ENCODE peak calls at places on chromosomes 11 and 22, in six cellular contexts. S, H, E, M, T and W are unnamed samples.

GRCh38 chr22:48535868-48536690 is 1291.6 kb downstream of the BRD1 start:
- DNase-seq in S (no peak), H (no peak), E (no peak), M (no peak), T (no peak), W (no peak)

GRCh38 chr11:75428301-75428724 is 4.7 kb downstream of the KLHL35 start:
- DNase-seq in S (no peak), H (peak; percentile 81), E (peak; percentile 76), M (no peak), T (peak; percentile 85), W (no peak)

GRCh38 chr11:128658499-128658898 is 35.4 kb upstream of the FLI1 start:
- DNase-seq in S (no peak), H (no peak), E (no peak), M (no peak), T (no peak), W (no peak)

GRCh38 chr11:126440276-126440675 is 84.8 kb downstream of the ST3GAL4 start:
- DNase-seq in S (no peak), H (no peak), E (no peak), M (no peak), T (no peak), W (no peak)

GRCh38 chr11:8838248-8838647 is 72.7 kb upstream of the AKIP1 start:
- DNase-seq in S (no peak), H (no peak), E (peak; percentile 94), M (peak; percentile 95), T (no peak), W (no peak)

GRCh38 chr11:69637956-69638871 is 2.7 kb upstream of the CCND1 start:
- DNase-seq in S (no peak), H (peak; percentile 89), E (peak; percentile 65), M (peak; percentile 81), T (peak; percentile 55), W (peak; percentile 77)

GRCh38 chr11:127919206-127920000 is 668.0 kb downstream of the ETS1 start:
- DNase-seq in S (no peak), H (no peak), E (peak; percentile 87), M (peak; percentile 71), T (peak; percentile 47), W (no peak)

GRCh38 chr11:35800970-35801953 is 138.7 kb downstream of the TRIM44 start:
- DNase-seq in S (no peak), H (peak; percentile 67), E (no peak), M (peak; percentile 50), T (no peak), W (no peak)

GRCh38 chr11:106459135-106459534 is 381.7 kb downstream of the AASDHPPT start:
- DNase-seq in S (no peak), H (no peak), E (no peak), M (no peak), T (no peak), W (no peak)

GRCh38 chr11:111387318-111387863 is 8.3 kb upstream of the POU2AF1 start:
- DNase-seq in S (no peak), H (no peak), E (no peak), M (no peak), T (no peak), W (no peak)

GRCh38 chr11:70826950-70827349 is 425.4 kb downstream of the SHANK2 start:
- DNase-seq in S (no peak), H (peak; percentile 4), E (no peak), M (no peak), T (no peak), W (no peak)

GRCh38 chr11:57311109-57311936 is 13.4 kb downstream of the TNKS1BP1 start:
- DNase-seq in S (peak; percentile 83), H (peak; percentile 98), E (peak; percentile 97), M (peak; percentile 97), T (peak; percentile 90), W (peak; percentile 75)

GRCh38 chr22:38429460-38430128 is 25.4 kb downstream of the KCNJ4 start:
- DNase-seq in S (no peak), H (no peak), E (peak; percentile 13), M (peak; percentile 69), T (no peak), W (no peak)

GRCh38 chr22:48093981-48094380 is 1331.5 kb downstream of the TBC1D22A start:
- DNase-seq in S (no peak), H (no peak), E (no peak), M (no peak), T (no peak), W (no peak)

GRCh38 chr22:41301085-41302015 is at the start of gene ZC3H7B:
- DNase-seq in S (no peak), H (peak; percentile 92), E (peak; percentile 74), M (peak; percentile 88), T (peak; percentile 86), W (peak; percentile 65)

GRCh38 chr11:68542617-68543016 is 82.1 kb downstream of the PPP6R3 start:
- DNase-seq in S (no peak), H (peak; percentile 78), E (peak; percentile 93), M (peak; percentile 84), T (peak; percentile 82), W (no peak)

GRCh38 chr11:80686889-80687288 is 1246.1 kb upstream of the TENM4 start:
- DNase-seq in S (no peak), H (peak; percentile 65), E (no peak), M (no peak), T (no peak), W (no peak)

GRCh38 chr11:68142441-68143309 is 21.5 kb upstream of the CHKA start:
- DNase-seq in S (no peak), H (no peak), E (no peak), M (no peak), T (no peak), W (no peak)

GRCh38 chr22:40449676-40450035 is 79.3 kb downstream of the SGSM3 start:
- DNase-seq in S (no peak), H (no peak), E (peak; percentile 62), M (peak; percentile 10), T (no peak), W (no peak)

GRCh38 chr11:99589771-99590170 is 569.0 kb downstream of the CNTN5 start:
- DNase-seq in S (no peak), H (no peak), E (no peak), M (no peak), T (no peak), W (no peak)

GRCh38 chr22:42353883-42354727 is 78.1 kb downstream of the NFAM1 start:
- DNase-seq in S (no peak), H (peak; percentile 97), E (peak; percentile 13), M (no peak), T (no peak), W (no peak)

GRCh38 chr11:1749787-1750351 is 526 bp downstream of the IFITM10 start:
- DNase-seq in S (no peak), H (no peak), E (peak; percentile 78), M (peak; percentile 89), T (peak; percentile 29), W (no peak)

GRCh38 chr11:113168804-113169342 is 145.5 kb upstream of the TTC12 start:
- DNase-seq in S (no peak), H (no peak), E (no peak), M (no peak), T (no peak), W (no peak)

GRCh38 chr11:123430736-123431356 is 777 bp downstream of the GRAMD1B start:
- DNase-seq in S (no peak), H (peak; percentile 87), E (peak; percentile 51), M (peak; percentile 32), T (peak; percentile 80), W (peak; percentile 24)

GRCh38 chr22:22520020-22520656 is at the start of gene ZNF280A:
- DNase-seq in S (no peak), H (peak; percentile 5), E (no peak), M (no peak), T (peak; percentile 64), W (no peak)
- H3K4me3 ChIP-seq in S (no peak within 1 kb of the TSS), H (no peak within 1 kb of the TSS), E (no peak within 1 kb of the TSS), M (peak within 1 kb of the TSS; percentile 66), T (no peak within 1 kb of the TSS), W (no peak within 1 kb of the TSS)

GRCh38 chr22:20764729-20765128 is 9.2 kb upstream of the SERPIND1 start:
- DNase-seq in S (no peak), H (no peak), E (no peak), M (no peak), T (no peak), W (no peak)

GRCh38 chr22:20762233-20762796 is 11.6 kb upstream of the SERPIND1 start:
- DNase-seq in S (no peak), H (no peak), E (no peak), M (no peak), T (no peak), W (no peak)

GRCh38 chr22:20765938-20766337 is 8.0 kb upstream of the SERPIND1 start:
- DNase-seq in S (no peak), H (no peak), E (no peak), M (no peak), T (no peak), W (no peak)

GRCh38 chr22:20763630-20764029 is 10.3 kb upstream of the SERPIND1 start:
- DNase-seq in S (no peak), H (no peak), E (no peak), M (no peak), T (no peak), W (no peak)

GRCh38 chr22:20764053-20764720 is 9.7 kb upstream of the SERPIND1 start:
- DNase-seq in S (no peak), H (no peak), E (no peak), M (no peak), T (no peak), W (no peak)
- H3K79me1 ChIP-seq in S (no peaks in the 10 kb centered on the region), H (no peaks in the 10 kb centered on the region), E (peaks cover 5% of the 10 kb centered on the region), M (no peaks in the 10 kb centered on the region), T (no peaks in the 10 kb centered on the region), W (no peaks in the 10 kb centered on the region)

DNA sequence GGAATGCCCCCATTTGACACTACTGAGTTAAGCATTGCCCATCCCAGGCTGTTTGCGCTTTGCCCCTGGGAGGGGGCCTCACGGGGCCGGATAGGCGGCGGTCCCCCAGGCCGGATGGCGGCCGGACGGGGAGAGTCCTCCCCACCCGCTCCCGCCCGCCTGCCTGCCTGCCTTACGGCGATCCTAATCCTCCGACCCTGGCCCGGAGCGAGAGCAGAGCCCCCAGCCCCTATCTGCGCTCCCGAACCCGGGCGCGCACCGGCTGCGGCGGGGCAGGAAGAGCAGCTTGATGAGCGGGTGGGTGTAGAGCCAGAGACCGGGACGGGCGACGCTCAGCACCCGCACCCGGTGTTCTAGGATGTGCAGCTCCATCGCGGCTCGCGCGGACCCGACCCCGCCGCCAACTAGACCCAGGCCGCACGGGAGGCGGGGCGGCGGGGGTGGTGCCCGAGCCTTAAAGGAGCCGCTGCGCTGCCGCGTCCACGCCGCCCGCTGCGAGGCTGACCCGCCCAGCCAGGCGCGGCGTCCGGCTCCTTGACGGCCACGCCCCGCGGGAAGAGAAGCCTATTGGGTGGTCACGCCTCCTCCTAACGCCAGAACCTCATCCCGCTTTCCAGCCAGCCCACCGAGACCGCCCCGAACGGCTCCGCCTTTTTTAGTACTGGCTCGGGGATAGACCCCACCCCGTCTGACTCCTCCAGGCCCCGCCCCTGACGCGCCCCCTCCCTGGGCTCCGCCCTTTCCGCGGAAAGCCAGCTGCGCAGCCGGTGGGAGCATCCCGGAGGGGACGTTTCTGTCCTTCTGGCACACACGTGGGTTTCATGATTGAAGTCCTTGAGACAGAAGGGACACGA is at the start of gene CASTOR1:
- DNase-seq in S (peak; percentile 91), H (peak; percentile 99), E (peak; percentile 97), M (peak; percentile 98), T (peak; percentile 99), W (peak; percentile 97)
- H3K4me3 ChIP-seq in S (peak within 1 kb of the TSS; percentile 74), H (peak within 1 kb of the TSS; percentile 60), E (peak within 1 kb of the TSS; percentile 90), M (peak within 1 kb of the TSS; percentile 92), T (peak within 1 kb of the TSS; percentile 84), W (peak within 1 kb of the TSS; percentile 63)

GRCh38 chr11:122267602-122268001 is 151.6 kb upstream of the BLID start:
- DNase-seq in S (no peak), H (peak; percentile 89), E (peak; percentile 56), M (peak; percentile 17), T (no peak), W (no peak)
- H3K79me1 ChIP-seq in S (no peaks in the 10 kb centered on the region), H (no peaks in the 10 kb centered on the region), E (no peaks in the 10 kb centered on the region), M (no peaks in the 10 kb centered on the region), T (no peaks in the 10 kb centered on the region), W (no peaks in the 10 kb centered on the region)